ENCODE peak calls at places on chromosomes 5 and 9, in seven cellular contexts. J is hepatocyte, S is GM23248, P is HCT116, M is GM23338, V is PC-3, T is MM.1S. X is an unnamed sample.

GRCh38 chr9:87594662-87595061 is 97.0 kb downstream of the DAPK1 start:
- DNase-seq in T (no peak), P (no peak), V (no peak), M (no peak), J (no peak), S (no peak), X (no peak)

GRCh38 chr9:117121331-117121730 is 293.5 kb downstream of the ASTN2 start:
- DNase-seq in S (no peak), M (no peak), T (no peak), J (no peak), V (no peak), P (no peak), X (no peak)

GRCh38 chr5:54390015-54390414 is 65.5 kb upstream of the HSPB3 start:
- DNase-seq in M (no peak), J (peak; percentile 66), T (no peak), P (peak; percentile 69), V (peak; percentile 80), S (peak; percentile 76), X (no peak)

GRCh38 chr5:1431021-1431811 is 14.0 kb downstream of the SLC6A3 start:
- DNase-seq in T (no peak), V (no peak), S (no peak), P (no peak), J (no peak), M (no peak), X (no peak)

GRCh38 chr9:127109212-127109711 is 13.2 kb downstream of the ANGPTL2 start:
- DNase-seq in P (no peak), J (no peak), S (no peak), V (peak; percentile 31), T (no peak), M (no peak), X (no peak)

GRCh38 chr9:136533775-136534157 is 12.1 kb downstream of the NOTCH1 start:
- DNase-seq in V (no peak), S (no peak), J (no peak), P (no peak), T (no peak), M (no peak), X (no peak)

GRCh38 chr5:113757508-113757907 is 244.0 kb downstream of the YTHDC2 start:
- DNase-seq in P (no peak), T (no peak), S (no peak), J (no peak), M (peak; percentile 17), V (no peak), X (no peak)

GRCh38 chr5:140168371-140168770 is 6.6 kb upstream of the CYSTM1 start:
- DNase-seq in T (peak; percentile 43), M (no peak), J (no peak), V (peak; percentile 67), P (no peak), S (no peak), X (no peak)

GRCh38 chr9:133360400-133361393 is 4.3 kb downstream of the SURF2 start:
- DNase-seq in J (no peak), S (no peak), V (no peak), M (no peak), T (no peak), P (no peak), X (no peak)

GRCh38 chr5:71836547-71837112 is 117.6 kb downstream of the CARTPT start:
- DNase-seq in S (no peak), T (no peak), V (no peak), J (no peak), M (no peak), P (no peak), X (no peak)

GRCh38 chr5:138369706-138370105 is 17.2 kb downstream of the KDM3B start:
- DNase-seq in V (no peak), M (no peak), T (no peak), P (no peak), J (no peak), S (peak; percentile 19), X (no peak)

GRCh38 chr9:112180387-112180881 is 5.3 kb upstream of the SUSD1 start:
- DNase-seq in P (no peak), J (peak; percentile 23), S (peak; percentile 19), T (no peak), V (peak; percentile 43), M (no peak), X (no peak)

GRCh38 chr9:121545875-121546423 is 46.3 kb upstream of the GGTA1 start:
- DNase-seq in S (peak; percentile 99), M (peak; percentile 99), J (peak; percentile 97), V (peak; percentile 91), T (peak; percentile 82), P (peak; percentile 93), X (peak; percentile 97)

GRCh38 chr9:35748858-35749514 is at the start of the genes GBA2 and RGP1:
- DNase-seq in S (peak; percentile 87), T (peak; percentile 81), V (peak; percentile 74), M (peak; percentile 91), J (peak; percentile 93), P (peak; percentile 42), X (peak; percentile 89)

GRCh38 chr9:136840877-136841645 is 1.2 kb upstream of the AJM1 start:
- DNase-seq in M (peak; percentile 55), P (no peak), S (peak; percentile 73), J (peak; percentile 88), V (no peak), T (no peak), X (peak; percentile 51)

GRCh38 chr9:111662851-111663823 is 1.7 kb downstream of the GNG10 start:
- DNase-seq in V (no peak), S (no peak), T (no peak), J (peak; percentile 37), P (no peak), M (peak; percentile 80), X (peak; percentile 11)

GRCh38 chr5:40483316-40483715 is 196.4 kb upstream of the PTGER4 start:
- DNase-seq in V (peak; percentile 56), T (no peak), M (no peak), J (no peak), P (no peak), S (peak; percentile 8), X (no peak)

GRCh38 chr9:130857864-130858730 is 23.0 kb downstream of the ABL1 start:
- DNase-seq in M (no peak), V (peak; percentile 15), T (no peak), J (no peak), P (no peak), S (peak; percentile 95), X (no peak)

GRCh38 chr5:138336952-138337684 is 948 bp upstream of the FAM53C start:
- DNase-seq in P (peak; percentile 81), J (peak; percentile 88), M (peak; percentile 90), S (peak; percentile 85), T (no peak), V (no peak), X (no peak)

GRCh38 chr9:114844766-114845165 is 38.9 kb upstream of the TNFSF15 start:
- DNase-seq in T (no peak), M (no peak), P (no peak), V (no peak), J (no peak), S (no peak), X (no peak)

GRCh38 chr9:20023237-20023928 is 234.5 kb upstream of the SLC24A2 start:
- DNase-seq in M (no peak), P (no peak), T (no peak), V (no peak), S (no peak), J (no peak), X (no peak)

GRCh38 chr5:160230686-160231527 is 1.6 kb downstream of the FABP6 start:
- DNase-seq in T (no peak), J (no peak), M (no peak), V (peak; percentile 93), P (no peak), S (peak; percentile 57), X (no peak)

GRCh38 chr5:14595189-14595588 is 13.6 kb downstream of the OTULINL start:
- DNase-seq in P (no peak), V (no peak), S (no peak), J (peak; percentile 34), T (peak; percentile 88), M (no peak), X (no peak)

GRCh38 chr5:16456103-16456832 is 9.3 kb downstream of the ZNF622 start:
- DNase-seq in S (peak; percentile 81), P (peak; percentile 49), T (peak; percentile 78), V (peak; percentile 96), M (peak; percentile 89), J (peak; percentile 84), X (peak; percentile 83)
- H3K27ac ChIP-seq in S (peak overlapping the region; percentile 76), P (no peak overlapping the region), T (no peak overlapping the region), V (peak overlapping the region; percentile 42), M (no peak overlapping the region), J (peak overlapping the region; percentile 14), X (no peak overlapping the region)

GRCh38 chr5:31962321-31962720 is 211.8 kb downstream of the GOLPH3 start:
- DNase-seq in M (no peak), T (no peak), S (no peak), J (no peak), V (no peak), P (no peak), X (no peak)
- TF ChIP-seq EZH2phosphoT487 in M (no peak), T (no peak), S (no peak), J (no peak), V (no peak), P (no peak), X (no peak)

DNA sequence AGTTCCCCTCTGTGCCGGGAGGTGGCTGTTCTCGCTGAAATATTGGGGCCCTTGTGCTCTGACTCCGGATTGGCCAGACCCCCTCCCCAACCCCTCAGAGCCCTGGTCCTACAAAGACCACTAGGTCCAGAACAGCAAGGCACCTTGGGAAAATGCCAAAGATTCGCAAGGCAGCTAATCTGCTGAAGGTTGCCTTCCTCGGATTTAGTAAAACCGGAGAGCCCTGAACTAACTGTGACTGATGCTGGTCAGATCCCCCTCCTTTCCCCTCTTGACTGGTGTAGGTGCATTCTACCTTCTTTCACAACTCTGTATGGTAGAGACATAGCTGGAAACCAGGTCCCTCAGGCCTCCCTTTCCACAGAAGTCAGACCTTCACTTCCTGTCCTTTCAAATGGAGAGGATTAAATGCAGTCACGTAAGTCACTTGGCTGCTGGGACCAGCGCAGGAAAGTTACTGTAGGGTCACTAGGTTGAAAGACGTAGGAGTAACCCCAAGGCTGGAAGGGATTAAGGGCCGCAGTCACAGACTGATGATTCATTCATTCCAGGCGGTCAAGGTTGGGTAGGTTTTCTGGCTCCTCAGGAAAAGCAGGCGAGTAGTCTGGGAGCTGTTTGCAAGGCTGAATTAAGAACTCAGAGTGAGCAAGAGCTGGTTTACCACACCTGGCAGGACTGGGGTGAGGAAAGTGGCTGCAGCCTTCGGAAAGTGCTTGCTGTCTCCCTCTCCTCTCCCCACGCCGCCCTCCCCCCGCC is 5.3 kb downstream of the BARX1 start:
- DNase-seq in P (peak; percentile 29), S (peak; percentile 26), J (no peak), T (no peak), V (peak; percentile 34), M (peak; percentile 69), X (peak; percentile 43)
- TF ChIP-seq EZH2 in P (no peak), S (no peak), J (peak; percentile 12), T (no peak), V (no peak), M (peak; percentile 87), X (peak; percentile 19)

GRCh38 chr5:150020249-150020648 is 19.7 kb downstream of the HMGXB3 start:
- DNase-seq in J (no peak), S (no peak), V (no peak), M (no peak), P (no peak), T (peak; percentile 48), X (no peak)

GRCh38 chr5:150016537-150016936 is 16.0 kb downstream of the HMGXB3 start:
- DNase-seq in M (no peak), S (no peak), P (no peak), V (no peak), J (no peak), T (no peak), X (no peak)

GRCh38 chr5:150014456-150014855 is 13.9 kb downstream of the HMGXB3 start:
- DNase-seq in M (no peak), J (no peak), P (no peak), S (no peak), T (no peak), V (no peak), X (no peak)

GRCh38 chr5:150015415-150015814 is 14.9 kb downstream of the HMGXB3 start:
- DNase-seq in M (no peak), P (no peak), J (no peak), T (no peak), S (no peak), V (no peak), X (no peak)

GRCh38 chr5:150017606-150018005 is 17.1 kb downstream of the HMGXB3 start:
- DNase-seq in V (peak; percentile 99), T (no peak), S (peak; percentile 60), P (no peak), M (no peak), J (no peak), X (no peak)
- H3K27ac ChIP-seq in V (peak overlapping the region; percentile 90), T (no peak overlapping the region), S (no peak overlapping the region), P (peak overlapping the region; percentile 33), M (no peak overlapping the region), J (peak overlapping the region; percentile 27), X (no peak overlapping the region)